ENCODE peak calls at places on chromosome 2, in four cellular contexts. One of them, this sample, is unnamed.

GRCh38 chr2:69244889-69245288 is 142.1 kb downstream of the GFPT1 start:
- DNase-seq in GM23338: no peak
- DNase-seq in cardiac muscle cell: no peak
- DNase-seq in A549: no peak
- DNase-seq in this sample: no peak

GRCh38 chr2:24984912-24985311 is 13.2 kb upstream of the DNAJC27 start:
- DNase-seq in GM23338: peak
- DNase-seq in cardiac muscle cell: peak
- DNase-seq in A549: no peak
- DNase-seq in this sample: no peak

GRCh38 chr2:232473467-232473890 is 14.2 kb downstream of the ECEL1 start:
- DNase-seq in GM23338: no peak
- DNase-seq in cardiac muscle cell: peak
- DNase-seq in A549: no peak
- DNase-seq in this sample: peak

GRCh38 chr2:173708757-173709156 is 256.4 kb downstream of the SP3 start:
- DNase-seq in GM23338: no peak
- DNase-seq in cardiac muscle cell: no peak
- DNase-seq in A549: no peak
- DNase-seq in this sample: no peak

GRCh38 chr2:96554293-96555145 is 18.0 kb downstream of the ARID5A start:
- DNase-seq in GM23338: peak
- DNase-seq in cardiac muscle cell: peak
- DNase-seq in A549: peak
- DNase-seq in this sample: peak

GRCh38 chr2:78999410-78999809 is 26.1 kb upstream of the REG3G start:
- DNase-seq in GM23338: peak
- DNase-seq in cardiac muscle cell: peak
- DNase-seq in A549: no peak
- DNase-seq in this sample: no peak

GRCh38 chr2:96143231-96143847 is 1.9 kb downstream of the DUSP2 start:
- DNase-seq in GM23338: no peak
- DNase-seq in cardiac muscle cell: no peak
- DNase-seq in A549: no peak
- DNase-seq in this sample: no peak

GRCh38 chr2:241308267-241308666 is 7.2 kb downstream of the HDLBP start:
- DNase-seq in GM23338: no peak
- DNase-seq in cardiac muscle cell: no peak
- DNase-seq in A549: no peak
- DNase-seq in this sample: no peak

GRCh38 chr2:172234716-172235661 is 132.3 kb upstream of the DLX2 start:
- DNase-seq in GM23338: peak
- DNase-seq in cardiac muscle cell: peak
- DNase-seq in A549: peak
- DNase-seq in this sample: no peak

GRCh38 chr2:207734636-207735512 is 23.4 kb downstream of the CCNYL1 start:
- DNase-seq in GM23338: no peak
- DNase-seq in cardiac muscle cell: no peak
- DNase-seq in A549: no peak
- DNase-seq in this sample: no peak

GRCh38 chr2:207731138-207731537 is 19.7 kb downstream of the CCNYL1 start:
- DNase-seq in GM23338: no peak
- DNase-seq in cardiac muscle cell: no peak
- DNase-seq in A549: no peak
- DNase-seq in this sample: no peak

GRCh38 chr2:207729465-207729998 is 18.1 kb downstream of the CCNYL1 start:
- DNase-seq in GM23338: peak
- DNase-seq in cardiac muscle cell: no peak
- DNase-seq in A549: no peak
- DNase-seq in this sample: no peak

GRCh38 chr2:207733597-207734240 is 22.3 kb downstream of the CCNYL1 start:
- DNase-seq in GM23338: no peak
- DNase-seq in cardiac muscle cell: no peak
- DNase-seq in A549: no peak
- DNase-seq in this sample: no peak

GRCh38 chr2:207734264-207734635 is 22.8 kb downstream of the CCNYL1 start:
- DNase-seq in GM23338: no peak
- DNase-seq in cardiac muscle cell: peak
- DNase-seq in A549: no peak
- DNase-seq in this sample: no peak
- TF ChIP-seq CTCF in GM23338: peak
- TF ChIP-seq CTCF in cardiac muscle cell: peak
- TF ChIP-seq CTCF in A549: peak
- TF ChIP-seq CTCF in this sample: no peak

DNA sequence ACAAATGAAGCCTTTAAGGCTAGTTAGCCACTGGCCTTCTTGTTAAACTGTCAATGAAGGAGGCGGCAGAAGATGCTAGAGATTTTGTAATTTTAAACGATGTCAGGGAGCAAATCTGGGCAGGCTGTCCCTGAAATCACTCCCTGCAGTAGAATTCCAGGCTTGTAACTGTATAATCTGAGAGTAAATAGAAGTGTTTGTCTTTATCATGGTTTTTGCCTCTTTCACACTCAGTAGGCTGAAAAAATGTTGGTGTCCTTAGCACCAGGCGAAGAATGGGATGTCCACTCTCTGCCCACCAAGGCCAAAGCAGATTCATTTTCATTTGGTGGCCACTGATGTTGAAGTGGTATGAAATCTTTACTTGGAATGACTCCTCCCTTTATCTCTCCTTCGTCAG is 136.9 kb upstream of the THSD7B start:
- DNase-seq in GM23338: no peak
- DNase-seq in cardiac muscle cell: no peak
- DNase-seq in A549: no peak
- DNase-seq in this sample: no peak
- H3K27ac ChIP-seq in GM23338: no peak
- H3K27ac ChIP-seq in cardiac muscle cell: no peak
- H3K27ac ChIP-seq in A549: no peak
- H3K27ac ChIP-seq in this sample: no peak

GRCh38 chr2:54723300-54724149 is at the start of gene EML6:
- DNase-seq in GM23338: peak
- DNase-seq in cardiac muscle cell: peak
- DNase-seq in A549: peak
- DNase-seq in this sample: peak
- TF ChIP-seq CTCF in GM23338: no peak
- TF ChIP-seq CTCF in cardiac muscle cell: peak
- TF ChIP-seq CTCF in A549: peak
- TF ChIP-seq CTCF in this sample: no peak

DNA sequence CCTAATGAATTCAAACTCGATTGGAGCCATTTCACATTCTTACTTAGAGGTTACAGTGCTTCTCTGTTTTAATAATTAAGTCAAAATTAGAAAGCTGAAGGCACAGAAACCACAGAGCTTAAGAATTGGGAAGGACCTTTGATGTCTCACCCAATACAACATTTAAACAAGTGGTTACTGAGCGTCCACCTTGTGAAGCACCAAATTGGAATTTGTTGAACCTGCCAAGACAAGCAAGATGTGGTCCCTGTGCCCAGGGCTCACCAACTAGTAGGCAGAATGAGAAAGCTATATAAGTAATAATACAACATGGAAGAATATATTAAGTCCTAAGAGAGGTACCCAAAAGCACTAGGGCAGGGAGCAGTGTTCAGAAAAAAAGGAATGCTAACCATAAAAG is 64.5 kb upstream of the NPAS2 start:
- DNase-seq in GM23338: no peak
- DNase-seq in cardiac muscle cell: no peak
- DNase-seq in A549: no peak
- DNase-seq in this sample: no peak
- H3K27ac ChIP-seq in GM23338: no peak
- H3K27ac ChIP-seq in cardiac muscle cell: no peak
- H3K27ac ChIP-seq in A549: peak
- H3K27ac ChIP-seq in this sample: no peak

GRCh38 chr2:146659976-146660375 is 1184.9 kb upstream of the ACVR2A start:
- DNase-seq in GM23338: no peak
- DNase-seq in cardiac muscle cell: no peak
- DNase-seq in A549: no peak
- DNase-seq in this sample: no peak

GRCh38 chr2:146665801-146666200 is 1179.0 kb upstream of the ACVR2A start:
- DNase-seq in GM23338: no peak
- DNase-seq in cardiac muscle cell: no peak
- DNase-seq in A549: no peak
- DNase-seq in this sample: no peak

GRCh38 chr2:146666336-146666735 is 1178.5 kb upstream of the ACVR2A start:
- DNase-seq in GM23338: no peak
- DNase-seq in cardiac muscle cell: no peak
- DNase-seq in A549: no peak
- DNase-seq in this sample: no peak

DNA sequence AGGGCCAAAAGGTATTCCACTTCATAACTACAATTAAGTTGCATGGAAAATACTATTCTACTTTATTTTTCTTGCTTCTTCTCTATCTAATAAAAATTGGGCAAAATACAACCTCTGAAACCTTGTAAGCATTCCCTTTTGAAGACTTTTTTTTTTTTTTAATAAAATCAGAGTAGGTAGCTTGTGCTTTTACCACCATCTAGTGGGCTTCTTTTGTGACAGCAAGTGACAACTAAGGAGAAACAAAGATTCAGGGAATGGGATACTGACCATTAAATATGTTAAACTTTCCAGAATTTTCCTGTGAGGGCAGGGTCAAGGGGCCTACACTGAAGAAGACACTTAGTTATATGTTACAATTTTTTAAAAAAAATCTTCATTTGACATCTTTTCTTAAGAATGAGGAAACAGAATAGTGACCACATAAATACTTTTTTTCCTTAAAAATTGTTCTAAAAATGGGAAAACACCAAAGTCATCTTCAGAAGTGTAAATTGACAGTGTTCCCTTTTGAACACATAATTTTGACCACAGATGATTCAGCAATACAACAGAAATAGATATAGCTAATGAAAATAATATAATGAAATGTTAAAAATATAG is 1183.2 kb upstream of the ACVR2A start:
- DNase-seq in GM23338: peak
- DNase-seq in cardiac muscle cell: peak
- DNase-seq in A549: peak
- DNase-seq in this sample: no peak
- TF ChIP-seq CTCF in GM23338: peak
- TF ChIP-seq CTCF in cardiac muscle cell: peak
- TF ChIP-seq CTCF in A549: peak
- TF ChIP-seq CTCF in this sample: no peak

GRCh38 chr2:40329739-40330047 is 122.2 kb downstream of the SLC8A1 start:
- DNase-seq in GM23338: no peak
- DNase-seq in cardiac muscle cell: no peak
- DNase-seq in A549: no peak
- DNase-seq in this sample: no peak
- H3K27ac ChIP-seq in GM23338: no peak
- H3K27ac ChIP-seq in cardiac muscle cell: peak
- H3K27ac ChIP-seq in A549: no peak
- H3K27ac ChIP-seq in this sample: peak

DNA sequence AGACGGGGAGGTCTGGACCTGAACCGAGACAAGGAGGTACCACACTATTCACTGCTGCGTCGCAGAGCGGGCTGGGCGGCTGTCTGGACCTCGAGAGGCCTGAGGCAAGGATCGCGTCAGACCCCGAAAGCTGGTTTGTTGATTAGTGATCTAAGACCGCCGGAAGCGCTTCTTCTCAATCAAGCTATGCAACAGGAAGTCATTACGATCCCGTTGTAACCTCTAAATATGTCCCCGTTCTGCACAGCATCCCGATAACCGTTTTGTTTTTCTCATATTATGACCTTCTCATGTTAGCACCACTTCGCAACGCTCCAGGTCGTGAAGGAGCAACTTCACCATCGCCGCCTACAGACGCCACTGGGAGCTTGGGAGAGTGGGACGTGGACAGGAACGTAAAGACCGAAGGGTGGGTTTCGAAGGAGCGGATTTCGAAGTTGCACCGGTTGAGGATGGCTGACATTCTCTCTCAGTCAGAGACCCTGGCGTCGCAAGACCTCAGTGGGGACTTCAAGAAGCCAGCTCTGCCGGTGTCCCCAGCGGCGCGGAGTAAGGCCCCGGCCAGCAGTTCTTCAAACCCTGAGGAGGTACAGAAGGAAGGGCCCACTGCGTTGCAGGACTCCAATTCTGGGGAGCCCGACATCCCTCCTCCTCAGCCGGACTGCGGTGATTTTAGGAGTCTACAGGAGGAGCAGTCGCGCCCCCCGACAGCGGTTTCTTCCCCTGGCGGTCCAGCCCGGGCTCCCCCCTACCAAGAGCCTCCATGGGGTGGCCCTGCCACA is at the start of the genes SLC4A1AP and SUPT7L:
- DNase-seq in GM23338: peak
- DNase-seq in cardiac muscle cell: peak
- DNase-seq in A549: peak
- DNase-seq in this sample: peak
- TF ChIP-seq CTCF in GM23338: no peak
- TF ChIP-seq CTCF in cardiac muscle cell: no peak
- TF ChIP-seq CTCF in A549: peak
- TF ChIP-seq CTCF in this sample: no peak

GRCh38 chr2:187549951-187550555 is 4.2 kb downstream of the TFPI start:
- DNase-seq in GM23338: no peak
- DNase-seq in cardiac muscle cell: no peak
- DNase-seq in A549: no peak
- DNase-seq in this sample: no peak
- H3K27ac ChIP-seq in GM23338: no peak
- H3K27ac ChIP-seq in cardiac muscle cell: no peak
- H3K27ac ChIP-seq in A549: peak
- H3K27ac ChIP-seq in this sample: peak

DNA sequence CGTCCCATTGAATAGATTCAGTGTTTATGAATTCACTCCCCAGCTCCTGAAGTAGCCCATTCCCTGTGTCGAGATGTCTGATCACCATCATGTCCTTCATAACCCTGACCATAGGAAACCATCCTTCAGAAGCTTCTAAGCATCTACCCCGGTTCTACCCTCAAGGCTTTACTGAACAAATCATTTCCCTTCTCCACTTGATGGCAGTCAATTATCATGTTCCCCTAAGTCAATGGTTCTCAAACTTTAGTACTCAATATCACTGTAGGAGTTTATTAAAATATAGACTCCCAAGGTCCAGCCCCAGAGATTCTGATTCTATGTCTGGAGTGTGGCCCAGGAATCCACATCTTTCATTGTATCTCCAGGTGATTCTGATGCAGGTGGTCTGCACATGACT is 228.4 kb upstream of the SP5 start:
- DNase-seq in GM23338: no peak
- DNase-seq in cardiac muscle cell: no peak
- DNase-seq in A549: no peak
- DNase-seq in this sample: no peak
- TF ChIP-seq CTCF in GM23338: peak
- TF ChIP-seq CTCF in cardiac muscle cell: no peak
- TF ChIP-seq CTCF in A549: no peak
- TF ChIP-seq CTCF in this sample: no peak

DNA sequence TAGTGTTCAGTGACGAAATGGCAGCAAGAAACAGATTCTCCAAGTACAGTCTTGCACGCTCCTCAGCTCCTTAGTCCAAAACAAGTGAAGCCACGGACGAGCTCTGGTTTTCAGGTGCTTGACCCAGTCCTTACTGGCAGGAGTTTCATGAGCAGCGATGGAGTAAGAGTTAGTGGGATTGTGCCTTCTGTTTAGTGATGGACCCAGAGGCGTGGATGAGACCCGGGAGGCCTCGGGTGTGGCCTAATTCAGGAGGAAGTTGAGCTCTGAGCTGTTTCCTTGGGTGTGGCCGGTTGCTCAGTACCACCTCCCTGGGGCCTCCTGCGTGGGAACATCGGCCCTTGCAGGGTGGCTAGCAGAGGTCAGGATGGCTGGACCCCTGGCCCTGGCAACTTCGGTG is 52.0 kb downstream of the KIF5C start:
- DNase-seq in GM23338: no peak
- DNase-seq in cardiac muscle cell: no peak
- DNase-seq in A549: no peak
- DNase-seq in this sample: no peak
- H3K27ac ChIP-seq in GM23338: no peak
- H3K27ac ChIP-seq in cardiac muscle cell: no peak
- H3K27ac ChIP-seq in A549: no peak
- H3K27ac ChIP-seq in this sample: no peak

This sample was measured in coronary artery.